ENCODE peak calls at places on chromosome 7, in six cellular contexts. L is progenitor cell of endocrine pancreas, H is EL, X is AG09319, E is NCI-H1092, O is Caki2. F is an unnamed sample.

GRCh38 chr7:30159153-30159552 is 24.4 kb downstream of the MTURN start:
- DNase-seq in H (no peak), E (no peak), X (no peak), O (no peak), L (no peak), F (no peak)

GRCh38 chr7:14432936-14433335 is 443.5 kb upstream of the ETV1 start:
- DNase-seq in X (no peak), L (no peak), O (no peak), E (no peak), H (no peak), F (no peak)

GRCh38 chr7:137475966-137476365 is 132.4 kb upstream of the PTN start:
- DNase-seq in H (no peak), O (no peak), L (no peak), X (no peak), E (no peak), F (no peak)

GRCh38 chr7:80763289-80763688 is 124.8 kb downstream of the CD36 start:
- DNase-seq in H (no peak), E (no peak), O (no peak), L (no peak), X (no peak), F (no peak)

GRCh38 chr7:15011289-15011688 is 108.7 kb upstream of the DGKB start:
- DNase-seq in H (no peak), X (no peak), O (peak; percentile 23), E (no peak), L (no peak), F (no peak)

GRCh38 chr7:114370177-114370576 is 44.4 kb upstream of the FOXP2 start:
- DNase-seq in O (no peak), H (no peak), X (no peak), L (no peak), E (peak; percentile 28), F (no peak)

GRCh38 chr7:25945608-25946007 is 206.4 kb upstream of the NFE2L3 start:
- DNase-seq in L (no peak), O (no peak), X (no peak), E (no peak), H (no peak), F (no peak)

GRCh38 chr7:28272461-28272877 is 91.9 kb upstream of the JAZF1 start:
- DNase-seq in E (peak; percentile 24), H (peak; percentile 60), X (peak; percentile 45), O (no peak), L (no peak), F (peak; percentile 30)

GRCh38 chr7:23299770-23300300 is 696 bp downstream of the MALSU1 start:
- DNase-seq in E (no peak), L (no peak), X (no peak), O (no peak), H (peak; percentile 23), F (no peak)